ENCODE peak calls at places on chromosomes 5 and 9, in seven cellular contexts. One of them, this sample, is unnamed.

GRCh38 chr9:104881991-104882555 is 45.9 kb downstream of the ABCA1 start:
- DNase-seq in GDM1: no peak
- DNase-seq in AG08396: no peak
- DNase-seq in activated gamma-delta T cell: no peak
- DNase-seq in activated T-cell treated with anti-CD3 and anti-CD28 coated beads for 48 hours: no peak
- DNase-seq in LoVo: no peak
- DNase-seq in stimulated activated CD8-positive, alpha-beta memory T cell treated with anti-CD3 and anti-CD28 coated beads, Interleukin-2, amount 100 ng/mL, for 48 hours: no peak
- DNase-seq in this sample: no peak

GRCh38 chr5:142246263-142246662 is 78.6 kb downstream of the SPRY4 start:
- DNase-seq in GDM1: no peak
- DNase-seq in AG08396: peak
- DNase-seq in activated gamma-delta T cell: no peak
- DNase-seq in activated T-cell treated with anti-CD3 and anti-CD28 coated beads for 48 hours: no peak
- DNase-seq in LoVo: no peak
- DNase-seq in stimulated activated CD8-positive, alpha-beta memory T cell treated with anti-CD3 and anti-CD28 coated beads, Interleukin-2, amount 100 ng/mL, for 48 hours: no peak
- DNase-seq in this sample: no peak

GRCh38 chr5:128216860-128217531 is 133.4 kb downstream of the SLC12A2 start:
- DNase-seq in GDM1: no peak
- DNase-seq in AG08396: peak
- DNase-seq in activated gamma-delta T cell: no peak
- DNase-seq in activated T-cell treated with anti-CD3 and anti-CD28 coated beads for 48 hours: no peak
- DNase-seq in LoVo: peak
- DNase-seq in stimulated activated CD8-positive, alpha-beta memory T cell treated with anti-CD3 and anti-CD28 coated beads, Interleukin-2, amount 100 ng/mL, for 48 hours: no peak
- DNase-seq in this sample: no peak

GRCh38 chr5:113425909-113426308 is 8.9 kb downstream of the TSSK1B start:
- DNase-seq in GDM1: no peak
- DNase-seq in AG08396: no peak
- DNase-seq in activated gamma-delta T cell: no peak
- DNase-seq in activated T-cell treated with anti-CD3 and anti-CD28 coated beads for 48 hours: no peak
- DNase-seq in LoVo: no peak
- DNase-seq in stimulated activated CD8-positive, alpha-beta memory T cell treated with anti-CD3 and anti-CD28 coated beads, Interleukin-2, amount 100 ng/mL, for 48 hours: no peak
- DNase-seq in this sample: no peak

GRCh38 chr5:10572451-10572850 is 8.6 kb downstream of the ANKRD33B start:
- DNase-seq in GDM1: no peak
- DNase-seq in AG08396: no peak
- DNase-seq in activated gamma-delta T cell: no peak
- DNase-seq in activated T-cell treated with anti-CD3 and anti-CD28 coated beads for 48 hours: no peak
- DNase-seq in LoVo: no peak
- DNase-seq in stimulated activated CD8-positive, alpha-beta memory T cell treated with anti-CD3 and anti-CD28 coated beads, Interleukin-2, amount 100 ng/mL, for 48 hours: no peak
- DNase-seq in this sample: no peak

GRCh38 chr9:92275541-92275940 is 18.0 kb downstream of the IARS1 start:
- DNase-seq in GDM1: no peak
- DNase-seq in AG08396: no peak
- DNase-seq in activated gamma-delta T cell: no peak
- DNase-seq in activated T-cell treated with anti-CD3 and anti-CD28 coated beads for 48 hours: no peak
- DNase-seq in LoVo: no peak
- DNase-seq in stimulated activated CD8-positive, alpha-beta memory T cell treated with anti-CD3 and anti-CD28 coated beads, Interleukin-2, amount 100 ng/mL, for 48 hours: no peak
- DNase-seq in this sample: no peak

GRCh38 chr5:17743580-17744435 is 109.5 kb downstream of the TAF11L14 start:
- DNase-seq in GDM1: no peak
- DNase-seq in AG08396: no peak
- DNase-seq in activated gamma-delta T cell: no peak
- DNase-seq in activated T-cell treated with anti-CD3 and anti-CD28 coated beads for 48 hours: no peak
- DNase-seq in LoVo: no peak
- DNase-seq in stimulated activated CD8-positive, alpha-beta memory T cell treated with anti-CD3 and anti-CD28 coated beads, Interleukin-2, amount 100 ng/mL, for 48 hours: no peak
- DNase-seq in this sample: no peak

GRCh38 chr5:166722939-166723338 is 1568.5 kb upstream of the WWC1 start:
- DNase-seq in GDM1: no peak
- DNase-seq in AG08396: no peak
- DNase-seq in activated gamma-delta T cell: no peak
- DNase-seq in activated T-cell treated with anti-CD3 and anti-CD28 coated beads for 48 hours: no peak
- DNase-seq in LoVo: peak
- DNase-seq in stimulated activated CD8-positive, alpha-beta memory T cell treated with anti-CD3 and anti-CD28 coated beads, Interleukin-2, amount 100 ng/mL, for 48 hours: no peak
- DNase-seq in this sample: no peak

GRCh38 chr5:169875091-169875727 is 105.1 kb downstream of the INSYN2B start:
- DNase-seq in GDM1: no peak
- DNase-seq in AG08396: no peak
- DNase-seq in activated gamma-delta T cell: no peak
- DNase-seq in activated T-cell treated with anti-CD3 and anti-CD28 coated beads for 48 hours: no peak
- DNase-seq in LoVo: no peak
- DNase-seq in stimulated activated CD8-positive, alpha-beta memory T cell treated with anti-CD3 and anti-CD28 coated beads, Interleukin-2, amount 100 ng/mL, for 48 hours: no peak
- DNase-seq in this sample: no peak

GRCh38 chr5:15887072-15887471 is 292.5 kb downstream of the MARCHF11 start:
- DNase-seq in GDM1: no peak
- DNase-seq in AG08396: peak
- DNase-seq in activated gamma-delta T cell: no peak
- DNase-seq in activated T-cell treated with anti-CD3 and anti-CD28 coated beads for 48 hours: no peak
- DNase-seq in LoVo: no peak
- DNase-seq in stimulated activated CD8-positive, alpha-beta memory T cell treated with anti-CD3 and anti-CD28 coated beads, Interleukin-2, amount 100 ng/mL, for 48 hours: no peak
- DNase-seq in this sample: no peak

GRCh38 chr9:126301985-126302603 is 24.5 kb upstream of the MVB12B start:
- DNase-seq in GDM1: peak
- DNase-seq in AG08396: peak
- DNase-seq in activated gamma-delta T cell: no peak
- DNase-seq in activated T-cell treated with anti-CD3 and anti-CD28 coated beads for 48 hours: no peak
- DNase-seq in LoVo: peak
- DNase-seq in stimulated activated CD8-positive, alpha-beta memory T cell treated with anti-CD3 and anti-CD28 coated beads, Interleukin-2, amount 100 ng/mL, for 48 hours: no peak
- DNase-seq in this sample: no peak

GRCh38 chr9:73039253-73039915 is 86.5 kb upstream of the ALDH1A1 start:
- DNase-seq in GDM1: no peak
- DNase-seq in AG08396: peak
- DNase-seq in activated gamma-delta T cell: no peak
- DNase-seq in activated T-cell treated with anti-CD3 and anti-CD28 coated beads for 48 hours: no peak
- DNase-seq in LoVo: no peak
- DNase-seq in stimulated activated CD8-positive, alpha-beta memory T cell treated with anti-CD3 and anti-CD28 coated beads, Interleukin-2, amount 100 ng/mL, for 48 hours: no peak
- DNase-seq in this sample: no peak

GRCh38 chr5:75640395-75640794 is 29.1 kb downstream of the ANKDD1B start:
- DNase-seq in GDM1: no peak
- DNase-seq in AG08396: peak
- DNase-seq in activated gamma-delta T cell: no peak
- DNase-seq in activated T-cell treated with anti-CD3 and anti-CD28 coated beads for 48 hours: no peak
- DNase-seq in LoVo: no peak
- DNase-seq in stimulated activated CD8-positive, alpha-beta memory T cell treated with anti-CD3 and anti-CD28 coated beads, Interleukin-2, amount 100 ng/mL, for 48 hours: no peak
- DNase-seq in this sample: no peak